ENCODE peak calls at places on chromosomes 6 and 20, in eight cellular contexts. C, O, L, R, M, Z, S and H are unnamed samples.

GRCh38 chr6:119129148-119129967 is 50.9 kb upstream of the FAM184A start:
- DNase-seq in L (peak), R (no peak), Z (no peak), C (no peak), M (peak), O (peak), S (no peak), H (no peak)

GRCh38 chr20:23029324-23029723 is 5.8 kb upstream of the SSTR4 start:
- DNase-seq in Z (no peak), R (no peak), L (no peak), S (no peak), M (no peak), O (no peak), C (no peak), H (no peak)

GRCh38 chr6:81734081-81734480 is 18.4 kb downstream of the TENT5A start:
- DNase-seq in O (peak), Z (no peak), L (no peak), C (no peak), S (no peak), R (no peak), M (no peak), H (no peak)

GRCh38 chr6:53544050-53544499 is 826 bp downstream of the GCLC start:
- DNase-seq in C (no peak), R (no peak), L (no peak), M (no peak), O (no peak), S (no peak), Z (no peak), H (no peak)

GRCh38 chr6:157885211-157885788 is 62.3 kb downstream of the SNX9 start:
- DNase-seq in O (no peak), M (no peak), S (peak), C (no peak), L (no peak), Z (no peak), R (no peak), H (no peak)

GRCh38 chr6:45827952-45828530 is 187.6 kb downstream of the CLIC5 start:
- DNase-seq in S (no peak), M (peak), R (no peak), L (no peak), C (no peak), O (no peak), Z (no peak), H (no peak)

GRCh38 chr6:70108230-70108629 is 194.7 kb downstream of the COL9A1 start:
- DNase-seq in Z (no peak), C (no peak), S (no peak), R (no peak), O (peak), L (peak), M (no peak), H (no peak)

GRCh38 chr20:34299925-34300806 is 3.0 kb downstream of the AHCY start:
- DNase-seq in L (no peak), R (no peak), O (no peak), S (no peak), C (no peak), M (no peak), Z (no peak), H (no peak)

GRCh38 chr6:55774542-55775318 is 100.7 kb downstream of the BMP5 start:
- DNase-seq in Z (no peak), M (no peak), O (no peak), R (no peak), S (no peak), L (no peak), C (no peak), H (no peak)

GRCh38 chr6:56958481-56958880 is 3.6 kb downstream of the BEND6 start:
- DNase-seq in M (no peak), L (no peak), R (no peak), S (no peak), O (no peak), Z (no peak), C (no peak), H (no peak)

GRCh38 chr20:34058831-34059230 is 53.2 kb downstream of the EIF2S2 start:
- DNase-seq in O (peak), L (no peak), R (no peak), M (no peak), Z (no peak), S (peak), C (no peak), H (no peak)

GRCh38 chr6:2542858-2543218 is 207.9 kb downstream of the MYLK4 start:
- DNase-seq in O (peak), S (no peak), L (peak), Z (no peak), M (peak), R (peak), C (no peak), H (no peak)

GRCh38 chr20:57417051-57417689 is 26.0 kb downstream of the RBM38 start:
- DNase-seq in S (no peak), M (no peak), R (peak), L (no peak), Z (no peak), C (no peak), O (peak), H (no peak)

GRCh38 chr6:119137194-119138072 is 59.0 kb upstream of the FAM184A start:
- DNase-seq in R (no peak), M (no peak), L (peak), S (no peak), C (no peak), Z (no peak), O (peak), H (no peak)

GRCh38 chr6:146785001-146785585 is 186.3 kb downstream of the ADGB start:
- DNase-seq in M (peak), L (peak), C (no peak), Z (no peak), O (peak), S (no peak), R (no peak), H (no peak)

GRCh38 chr6:6007311-6008113 is 787 bp upstream of the NRN1 start:
- DNase-seq in R (peak), M (no peak), L (peak), O (no peak), C (peak), S (no peak), Z (no peak), H (no peak)

GRCh38 chr6:5606546-5606945 is 345.2 kb downstream of the FARS2 start:
- DNase-seq in O (no peak), C (no peak), R (no peak), S (no peak), L (no peak), M (no peak), Z (no peak), H (no peak)

GRCh38 chr20:904146-904545 is 12.0 kb downstream of the ANGPT4 start:
- DNase-seq in S (no peak), M (no peak), Z (no peak), C (no peak), R (no peak), O (no peak), L (no peak), H (no peak)

GRCh38 chr6:14499309-14499708 is 381.7 kb downstream of the CD83 start:
- DNase-seq in S (no peak), L (no peak), R (no peak), O (no peak), M (no peak), C (no peak), Z (no peak), H (no peak)

GRCh38 chr6:137165375-137166246 is 7.8 kb downstream of the IL22RA2 start:
- DNase-seq in C (peak), M (no peak), Z (no peak), O (peak), S (peak), L (no peak), R (no peak), H (no peak)

GRCh38 chr20:39111359-39112195 is 149.4 kb downstream of the DHX35 start:
- DNase-seq in O (peak), L (no peak), R (no peak), Z (no peak), S (no peak), C (no peak), M (no peak), H (no peak)

GRCh38 chr6:50145125-50145524 is 95.4 kb upstream of the DEFB112 start:
- DNase-seq in R (no peak), L (no peak), O (no peak), C (no peak), S (no peak), M (no peak), Z (no peak), H (no peak)

GRCh38 chr20:1467355-1468116 is 887 bp upstream of the NSFL1C start:
- DNase-seq in C (no peak), O (no peak), S (no peak), M (no peak), L (no peak), Z (no peak), R (peak), H (no peak)

GRCh38 chr20:11368965-11369711 is 548.6 kb upstream of the BTBD3 start:
- DNase-seq in M (no peak), Z (no peak), S (no peak), L (no peak), C (no peak), O (no peak), R (no peak), H (no peak)

GRCh38 chr20:6976096-6976495 is 208.6 kb downstream of the BMP2 start:
- DNase-seq in R (no peak), S (no peak), C (no peak), M (no peak), O (no peak), Z (no peak), L (no peak), H (no peak)

GRCh38 chr6:169950558-169950957 is 199.1 kb downstream of the ERMARD start:
- DNase-seq in R (no peak), M (no peak), L (no peak), Z (no peak), O (peak), S (no peak), C (no peak), H (no peak)

GRCh38 chr20:3995067-3995748 is 20.1 kb downstream of the RNF24 start:
- DNase-seq in M (no peak), R (no peak), C (no peak), S (no peak), O (peak), L (peak), Z (no peak), H (no peak)

GRCh38 chr6:111119550-111120329 is 32.4 kb downstream of the SLC16A10 start:
- DNase-seq in L (peak), R (no peak), Z (no peak), C (no peak), S (no peak), M (no peak), O (peak), H (no peak)

GRCh38 chr6:150269857-150270223 is 99.0 kb upstream of the IYD start:
- DNase-seq in Z (no peak), R (no peak), C (no peak), M (no peak), O (no peak), S (no peak), L (no peak), H (no peak)

GRCh38 chr6:103797738-103798137 is 1062.0 kb downstream of the HACE1 start:
- DNase-seq in M (no peak), O (peak), Z (no peak), S (no peak), L (no peak), R (no peak), C (no peak), H (no peak)

GRCh38 chr20:64278319-64278681 is 22.8 kb downstream of the PCMTD2 start:
- DNase-seq in O (no peak), C (no peak), R (no peak), Z (no peak), L (no peak), M (no peak), S (no peak), H (no peak)

DNA sequence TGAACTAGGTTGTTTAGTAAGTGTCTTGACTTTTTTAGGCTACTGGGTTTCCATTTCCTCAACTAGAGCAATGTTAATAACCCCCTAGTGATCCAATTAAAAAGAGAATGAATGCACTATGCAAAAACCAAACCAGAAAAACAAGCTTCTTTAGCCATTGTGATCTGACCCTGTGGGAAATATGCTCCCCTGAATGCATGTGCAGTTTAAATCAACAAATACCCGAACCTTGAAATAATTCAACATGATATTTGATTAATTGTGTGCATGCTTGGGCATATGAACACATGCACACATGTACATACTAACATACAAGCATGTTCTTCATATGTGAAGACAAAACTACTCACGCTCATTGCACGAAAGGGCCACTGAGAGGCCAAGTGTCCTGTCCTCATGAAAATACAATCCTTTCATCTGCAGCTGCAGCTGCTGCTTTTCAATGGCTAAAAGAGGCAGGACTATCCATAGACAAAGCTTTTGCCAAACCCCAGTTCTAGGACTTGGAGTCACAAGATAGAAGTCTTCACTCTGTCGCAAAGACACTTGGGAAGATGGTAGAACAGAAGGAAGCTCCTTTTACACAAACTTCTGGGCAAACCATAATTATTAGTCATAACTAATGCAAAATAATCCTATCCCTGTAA is 207.1 kb upstream of the POU3F2 start:
- DNase-seq in C (no peak), R (no peak), Z (no peak), M (no peak), O (no peak), S (no peak), L (no peak), H (no peak)
- H3K27ac ChIP-seq in C (no peak), R (no peak), Z (no peak), M (no peak), O (no peak), S (no peak), L (no peak), H (no peak)

GRCh38 chr20:50514750-50515149 is 4.6 kb downstream of the PTPN1 start:
- DNase-seq in C (no peak), R (no peak), S (no peak), L (no peak), Z (no peak), O (no peak), M (no peak), H (no peak)
- H3K27ac ChIP-seq in C (no peak), R (no peak), S (no peak), L (peak), Z (no peak), O (no peak), M (no peak), H (no peak)

DNA sequence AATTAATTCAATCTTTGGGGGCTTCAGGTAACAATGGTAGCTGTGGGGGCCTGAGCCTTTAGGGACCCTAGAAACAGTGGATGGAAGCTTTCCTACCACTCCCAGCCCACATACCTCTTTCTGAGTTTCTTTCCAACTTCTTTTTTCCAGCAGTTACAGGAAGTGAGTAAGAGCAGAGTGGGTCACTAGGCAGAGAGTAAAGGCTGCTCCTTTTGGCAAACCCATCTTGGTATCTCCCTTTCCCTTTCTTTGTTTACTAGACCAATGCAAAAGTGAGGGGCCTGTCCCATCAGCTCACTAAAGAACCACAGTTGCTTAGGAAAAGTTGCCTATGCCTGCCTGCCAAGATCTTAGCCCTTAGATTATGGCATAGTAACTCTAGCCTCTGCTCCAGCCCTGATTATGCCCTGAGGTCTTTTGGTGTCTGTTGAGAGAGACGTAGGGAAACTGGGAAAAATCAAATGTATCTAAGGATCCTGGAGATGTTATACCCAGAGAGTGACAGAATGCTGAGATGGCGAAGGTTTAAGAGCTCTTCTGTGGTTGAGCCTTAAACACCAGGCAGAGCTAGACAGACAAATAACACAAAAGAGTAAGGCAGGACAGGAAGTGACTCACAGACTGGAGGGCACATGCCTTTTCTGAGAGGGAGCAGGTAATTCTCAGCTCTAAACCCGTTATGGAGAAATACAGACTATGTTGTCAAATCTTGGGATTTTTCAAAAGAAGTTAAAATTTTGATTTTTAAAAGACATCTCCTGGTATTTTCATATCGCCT is 31.3 kb downstream of the TRMT6 start:
- DNase-seq in S (no peak), M (no peak), R (no peak), Z (no peak), O (peak), C (no peak), L (peak), H (no peak)
- H3K27ac ChIP-seq in S (no peak), M (peak), R (peak), Z (no peak), O (no peak), C (no peak), L (peak), H (no peak)

GRCh38 chr20:19784511-19785172 is 26.6 kb downstream of the RIN2 start:
- DNase-seq in Z (no peak), M (peak), S (no peak), L (peak), R (peak), O (peak), C (peak), H (peak)

GRCh38 chr20:19785886-19786285 is 27.8 kb downstream of the RIN2 start:
- DNase-seq in Z (no peak), C (no peak), L (peak), O (no peak), S (no peak), M (no peak), R (no peak), H (no peak)

GRCh38 chr20:19786311-19786710 is 28.3 kb downstream of the RIN2 start:
- DNase-seq in M (peak), Z (no peak), R (peak), L (peak), S (no peak), O (peak), C (peak), H (no peak)

GRCh38 chr20:19783966-19784401 is 25.9 kb downstream of the RIN2 start:
- DNase-seq in L (peak), S (no peak), O (peak), C (peak), M (peak), R (no peak), Z (no peak), H (no peak)

GRCh38 chr20:19785173-19785799 is 27.2 kb downstream of the RIN2 start:
- DNase-seq in S (no peak), R (no peak), L (no peak), M (no peak), C (no peak), Z (no peak), O (peak), H (no peak)
- H3K27ac ChIP-seq in S (no peak), R (no peak), L (peak), M (peak), C (peak), Z (peak), O (peak), H (peak)